ENCODE peak calls at places on chromosomes 6 and 20, in eight cellular contexts. One of them, this sample, is unnamed.
A peak's percentile ranks its signal among the peaks of the same experiment; 100 is the strongest.

GRCh38 chr20:11882651-11883050 is 35.0 kb upstream of the BTBD3 start:
- DNase-seq in lower leg skin: no peak
- DNase-seq in SK-N-DZ: no peak
- DNase-seq in retina: no peak
- DNase-seq in iPS-NIHi11: no peak
- DNase-seq in HEK293T: no peak
- DNase-seq in HuH-7: no peak
- DNase-seq in coronary artery: no peak
- DNase-seq in this sample: no peak

GRCh38 chr20:63093966-63094766 is 87.4 kb upstream of the BHLHE23 start:
- DNase-seq in coronary artery: peak; percentile 56
- DNase-seq in HuH-7: no peak
- DNase-seq in lower leg skin: peak; percentile 69
- DNase-seq in retina: no peak
- DNase-seq in iPS-NIHi11: peak; percentile 8
- DNase-seq in SK-N-DZ: no peak
- DNase-seq in HEK293T: no peak
- DNase-seq in this sample: no peak

GRCh38 chr20:50327666-50328065 is 137.0 kb downstream of the CEBPB start:
- DNase-seq in HEK293T: no peak
- DNase-seq in iPS-NIHi11: no peak
- DNase-seq in coronary artery: no peak
- DNase-seq in SK-N-DZ: no peak
- DNase-seq in HuH-7: no peak
- DNase-seq in lower leg skin: no peak
- DNase-seq in retina: no peak
- DNase-seq in this sample: no peak

GRCh38 chr20:10648651-10649050 is 25.1 kb downstream of the JAG1 start:
- DNase-seq in iPS-NIHi11: no peak
- DNase-seq in lower leg skin: no peak
- DNase-seq in SK-N-DZ: no peak
- DNase-seq in HuH-7: no peak
- DNase-seq in retina: no peak
- DNase-seq in HEK293T: no peak
- DNase-seq in coronary artery: peak; percentile 38
- DNase-seq in this sample: no peak

GRCh38 chr6:150777731-150778130 is 87.8 kb upstream of the MTHFD1L start:
- DNase-seq in HEK293T: no peak
- DNase-seq in SK-N-DZ: no peak
- DNase-seq in iPS-NIHi11: no peak
- DNase-seq in retina: no peak
- DNase-seq in coronary artery: no peak
- DNase-seq in HuH-7: no peak
- DNase-seq in lower leg skin: no peak
- DNase-seq in this sample: no peak

GRCh38 chr6:57072108-57072507 is 17.9 kb upstream of the ZNF451 start:
- DNase-seq in lower leg skin: no peak
- DNase-seq in iPS-NIHi11: no peak
- DNase-seq in retina: no peak
- DNase-seq in coronary artery: no peak
- DNase-seq in SK-N-DZ: no peak
- DNase-seq in HuH-7: no peak
- DNase-seq in HEK293T: no peak
- DNase-seq in this sample: no peak

GRCh38 chr20:40727960-40728359 is 38.9 kb upstream of the MAFB start:
- DNase-seq in iPS-NIHi11: no peak
- DNase-seq in HuH-7: no peak
- DNase-seq in coronary artery: no peak
- DNase-seq in SK-N-DZ: no peak
- DNase-seq in HEK293T: no peak
- DNase-seq in retina: no peak
- DNase-seq in lower leg skin: no peak
- DNase-seq in this sample: no peak

GRCh38 chr6:33983109-33983475 is 162.8 kb downstream of the GRM4 start:
- DNase-seq in iPS-NIHi11: peak; percentile 69
- DNase-seq in retina: no peak
- DNase-seq in lower leg skin: peak; percentile 86
- DNase-seq in SK-N-DZ: no peak
- DNase-seq in coronary artery: peak; percentile 62
- DNase-seq in HuH-7: peak; percentile 32
- DNase-seq in HEK293T: no peak
- DNase-seq in this sample: no peak

GRCh38 chr6:16947461-16948159 is 154.2 kb upstream of the STMND1 start:
- DNase-seq in HEK293T: peak; percentile 51
- DNase-seq in HuH-7: no peak
- DNase-seq in iPS-NIHi11: peak; percentile 49
- DNase-seq in SK-N-DZ: peak; percentile 31
- DNase-seq in lower leg skin: no peak
- DNase-seq in retina: no peak
- DNase-seq in coronary artery: no peak
- DNase-seq in this sample: no peak

GRCh38 chr6:90859056-90859455 is 272.2 kb upstream of the MAP3K7 start:
- DNase-seq in iPS-NIHi11: no peak
- DNase-seq in HuH-7: no peak
- DNase-seq in coronary artery: no peak
- DNase-seq in SK-N-DZ: no peak
- DNase-seq in lower leg skin: no peak
- DNase-seq in HEK293T: no peak
- DNase-seq in retina: peak; percentile 6
- DNase-seq in this sample: no peak

GRCh38 chr6:12656841-12657435 is 59.6 kb upstream of the PHACTR1 start:
- DNase-seq in iPS-NIHi11: no peak
- DNase-seq in HuH-7: no peak
- DNase-seq in SK-N-DZ: no peak
- DNase-seq in coronary artery: no peak
- DNase-seq in HEK293T: no peak
- DNase-seq in retina: peak; percentile 48
- DNase-seq in lower leg skin: no peak
- DNase-seq in this sample: no peak

GRCh38 chr6:137975058-137975940 is 108.2 kb downstream of the TNFAIP3 start:
- DNase-seq in SK-N-DZ: no peak
- DNase-seq in HEK293T: no peak
- DNase-seq in coronary artery: no peak
- DNase-seq in retina: no peak
- DNase-seq in iPS-NIHi11: no peak
- DNase-seq in HuH-7: no peak
- DNase-seq in lower leg skin: no peak
- DNase-seq in this sample: peak; percentile 22

GRCh38 chr6:30752164-30752927 is 8.0 kb upstream of the IER3 start:
- DNase-seq in retina: no peak
- DNase-seq in HuH-7: no peak
- DNase-seq in HEK293T: no peak
- DNase-seq in lower leg skin: peak; percentile 98
- DNase-seq in iPS-NIHi11: peak; percentile 44
- DNase-seq in SK-N-DZ: no peak
- DNase-seq in coronary artery: peak; percentile 99
- DNase-seq in this sample: no peak

GRCh38 chr6:6674872-6675271 is 86.4 kb downstream of the LY86 start:
- DNase-seq in iPS-NIHi11: peak; percentile 75
- DNase-seq in SK-N-DZ: no peak
- DNase-seq in retina: no peak
- DNase-seq in lower leg skin: no peak
- DNase-seq in HuH-7: peak; percentile 17
- DNase-seq in coronary artery: no peak
- DNase-seq in HEK293T: peak; percentile 44
- DNase-seq in this sample: no peak

GRCh38 chr6:134256862-134257261 is 61.0 kb downstream of the SGK1 start:
- DNase-seq in HEK293T: no peak
- DNase-seq in coronary artery: no peak
- DNase-seq in HuH-7: no peak
- DNase-seq in lower leg skin: no peak
- DNase-seq in retina: no peak
- DNase-seq in SK-N-DZ: no peak
- DNase-seq in iPS-NIHi11: no peak
- DNase-seq in this sample: no peak

GRCh38 chr6:158662607-158663464 is 13.0 kb downstream of the SYTL3 start:
- DNase-seq in retina: peak; percentile 50
- DNase-seq in coronary artery: no peak
- DNase-seq in lower leg skin: no peak
- DNase-seq in iPS-NIHi11: no peak
- DNase-seq in HuH-7: no peak
- DNase-seq in HEK293T: no peak
- DNase-seq in SK-N-DZ: no peak
- DNase-seq in this sample: peak; percentile 32

GRCh38 chr20:21103582-21104465 is 2.3 kb downstream of the LINC00237 start:
- DNase-seq in coronary artery: no peak
- DNase-seq in HuH-7: no peak
- DNase-seq in lower leg skin: no peak
- DNase-seq in iPS-NIHi11: no peak
- DNase-seq in HEK293T: no peak
- DNase-seq in SK-N-DZ: no peak
- DNase-seq in retina: peak; percentile 48
- DNase-seq in this sample: no peak

GRCh38 chr20:20663841-20664240 is 48.6 kb downstream of the RALGAPA2 start:
- DNase-seq in HEK293T: no peak
- DNase-seq in retina: no peak
- DNase-seq in SK-N-DZ: no peak
- DNase-seq in HuH-7: no peak
- DNase-seq in coronary artery: no peak
- DNase-seq in lower leg skin: no peak
- DNase-seq in iPS-NIHi11: no peak
- DNase-seq in this sample: no peak

GRCh38 chr20:3000852-3001523 is 42.4 kb upstream of the GNRH2 start:
- DNase-seq in coronary artery: no peak
- DNase-seq in retina: peak; percentile 25
- DNase-seq in SK-N-DZ: peak; percentile 58
- DNase-seq in HuH-7: peak; percentile 38
- DNase-seq in iPS-NIHi11: no peak
- DNase-seq in lower leg skin: no peak
- DNase-seq in HEK293T: peak; percentile 61
- DNase-seq in this sample: peak; percentile 49

GRCh38 chr20:25695532-25696383 is 895 bp downstream of the ZNF337 start:
- DNase-seq in iPS-NIHi11: no peak
- DNase-seq in SK-N-DZ: peak; percentile 28
- DNase-seq in HEK293T: no peak
- DNase-seq in retina: peak; percentile 17
- DNase-seq in coronary artery: no peak
- DNase-seq in lower leg skin: no peak
- DNase-seq in HuH-7: no peak
- DNase-seq in this sample: no peak

GRCh38 chr6:28693033-28693750 is 167.5 kb downstream of the GPX5 start:
- DNase-seq in lower leg skin: no peak
- DNase-seq in iPS-NIHi11: peak; percentile 25
- DNase-seq in HEK293T: no peak
- DNase-seq in SK-N-DZ: no peak
- DNase-seq in retina: peak; percentile 64
- DNase-seq in HuH-7: no peak
- DNase-seq in coronary artery: no peak
- DNase-seq in this sample: no peak

GRCh38 chr6:134512946-134513345 is 195.0 kb upstream of the SGK1 start:
- DNase-seq in SK-N-DZ: no peak
- DNase-seq in coronary artery: no peak
- DNase-seq in iPS-NIHi11: no peak
- DNase-seq in HuH-7: no peak
- DNase-seq in retina: no peak
- DNase-seq in lower leg skin: no peak
- DNase-seq in HEK293T: no peak
- DNase-seq in this sample: no peak

GRCh38 chr6:17622144-17622543 is 22.0 kb downstream of the FAM8A1 start:
- DNase-seq in HEK293T: no peak
- DNase-seq in lower leg skin: no peak
- DNase-seq in HuH-7: no peak
- DNase-seq in retina: no peak
- DNase-seq in coronary artery: no peak
- DNase-seq in iPS-NIHi11: no peak
- DNase-seq in SK-N-DZ: no peak
- DNase-seq in this sample: no peak

GRCh38 chr6:12637960-12638641 is 78.5 kb upstream of the PHACTR1 start:
- DNase-seq in coronary artery: no peak
- DNase-seq in SK-N-DZ: peak; percentile 46
- DNase-seq in retina: peak; percentile 69
- DNase-seq in lower leg skin: no peak
- DNase-seq in iPS-NIHi11: peak; percentile 61
- DNase-seq in HEK293T: peak; percentile 60
- DNase-seq in HuH-7: peak; percentile 10
- DNase-seq in this sample: no peak

GRCh38 chr6:21587182-21587924 is 6.2 kb upstream of the SOX4 start:
- DNase-seq in iPS-NIHi11: peak; percentile 57
- DNase-seq in coronary artery: peak; percentile 80
- DNase-seq in HEK293T: peak; percentile 39
- DNase-seq in HuH-7: no peak
- DNase-seq in retina: peak; percentile 93
- DNase-seq in lower leg skin: peak; percentile 93
- DNase-seq in SK-N-DZ: peak; percentile 86
- DNase-seq in this sample: peak; percentile 29

GRCh38 chr20:33647603-33648395 is 14.3 kb upstream of the C20orf144 start:
- DNase-seq in retina: peak; percentile 6
- DNase-seq in SK-N-DZ: no peak
- DNase-seq in iPS-NIHi11: no peak
- DNase-seq in lower leg skin: peak; percentile 85
- DNase-seq in coronary artery: peak; percentile 74
- DNase-seq in HEK293T: no peak
- DNase-seq in HuH-7: no peak
- DNase-seq in this sample: no peak

GRCh38 chr6:100035873-100036653 is 42.0 kb upstream of the MCHR2 start:
- DNase-seq in coronary artery: no peak
- DNase-seq in HEK293T: no peak
- DNase-seq in retina: no peak
- DNase-seq in HuH-7: no peak
- DNase-seq in SK-N-DZ: no peak
- DNase-seq in iPS-NIHi11: no peak
- DNase-seq in lower leg skin: no peak
- DNase-seq in this sample: no peak

GRCh38 chr20:58459058-58459743 is 56.0 kb downstream of the APCDD1L start:
- DNase-seq in coronary artery: no peak
- DNase-seq in HuH-7: no peak
- DNase-seq in retina: no peak
- DNase-seq in lower leg skin: no peak
- DNase-seq in iPS-NIHi11: no peak
- DNase-seq in HEK293T: no peak
- DNase-seq in SK-N-DZ: no peak
- DNase-seq in this sample: no peak

GRCh38 chr20:35954907-35955251 is 577 bp upstream of the SCAND1 start:
- DNase-seq in coronary artery: no peak
- DNase-seq in lower leg skin: no peak
- DNase-seq in SK-N-DZ: no peak
- DNase-seq in iPS-NIHi11: no peak
- DNase-seq in retina: no peak
- DNase-seq in HEK293T: no peak
- DNase-seq in HuH-7: no peak
- DNase-seq in this sample: no peak

GRCh38 chr6:45072014-45072413 is 256.1 kb upstream of the RUNX2 start:
- DNase-seq in iPS-NIHi11: no peak
- DNase-seq in lower leg skin: no peak
- DNase-seq in SK-N-DZ: no peak
- DNase-seq in coronary artery: no peak
- DNase-seq in retina: no peak
- DNase-seq in HEK293T: no peak
- DNase-seq in HuH-7: no peak
- DNase-seq in this sample: no peak

GRCh38 chr6:26342106-26342999 is 22.6 kb upstream of the BTN3A2 start:
- DNase-seq in SK-N-DZ: no peak
- DNase-seq in HuH-7: no peak
- DNase-seq in HEK293T: no peak
- DNase-seq in iPS-NIHi11: no peak
- DNase-seq in retina: no peak
- DNase-seq in coronary artery: no peak
- DNase-seq in lower leg skin: no peak
- DNase-seq in this sample: no peak

GRCh38 chr6:130136803-130137202 is 85.9 kb downstream of the SAMD3 start:
- DNase-seq in iPS-NIHi11: no peak
- DNase-seq in lower leg skin: no peak
- DNase-seq in HEK293T: no peak
- DNase-seq in retina: no peak
- DNase-seq in HuH-7: no peak
- DNase-seq in coronary artery: no peak
- DNase-seq in SK-N-DZ: no peak
- DNase-seq in this sample: no peak

GRCh38 chr20:45892828-45893500 is 1.8 kb downstream of the CTSA start:
- DNase-seq in iPS-NIHi11: no peak
- DNase-seq in HEK293T: no peak
- DNase-seq in HuH-7: no peak
- DNase-seq in lower leg skin: no peak
- DNase-seq in retina: no peak
- DNase-seq in SK-N-DZ: no peak
- DNase-seq in coronary artery: no peak
- DNase-seq in this sample: no peak

GRCh38 chr20:36248836-36249235 is 12.6 kb downstream of the AAR2 start:
- DNase-seq in coronary artery: no peak
- DNase-seq in retina: no peak
- DNase-seq in iPS-NIHi11: no peak
- DNase-seq in SK-N-DZ: no peak
- DNase-seq in HuH-7: no peak
- DNase-seq in HEK293T: no peak
- DNase-seq in lower leg skin: no peak
- DNase-seq in this sample: no peak

This sample was measured in naive thymus-derived CD4-positive, alpha-beta T cell.